ENCODE peak calls at places on chromosomes 6 and 20, in five cellular contexts. One of them, this sample, is unnamed.
A peak's percentile ranks its signal among the peaks of the same experiment; 100 is the strongest.

GRCh38 chr6:8054276-8054675 is 9.9 kb downstream of the BLOC1S5 start:
- DNase-seq in H4: no peak
- DNase-seq in T-helper 1 cell: no peak
- DNase-seq in fibroblast of pulmonary artery: peak; percentile 28
- DNase-seq in foreskin fibroblast: peak; percentile 49
- DNase-seq in this sample: no peak

GRCh38 chr6:125910518-125910917 is 46.1 kb upstream of the HINT3 start:
- DNase-seq in H4: no peak
- DNase-seq in T-helper 1 cell: no peak
- DNase-seq in fibroblast of pulmonary artery: peak; percentile 52
- DNase-seq in foreskin fibroblast: peak; percentile 75
- DNase-seq in this sample: no peak

GRCh38 chr6:30955367-30956042 is 14.7 kb downstream of the MUCL3 start:
- DNase-seq in H4: no peak
- DNase-seq in T-helper 1 cell: peak; percentile 62
- DNase-seq in fibroblast of pulmonary artery: peak; percentile 25
- DNase-seq in foreskin fibroblast: peak; percentile 71
- DNase-seq in this sample: peak; percentile 72

GRCh38 chr20:33995053-33995816 is 1.5 kb downstream of the RALY start:
- DNase-seq in H4: no peak
- DNase-seq in T-helper 1 cell: no peak
- DNase-seq in fibroblast of pulmonary artery: peak; percentile 30
- DNase-seq in foreskin fibroblast: peak; percentile 24
- DNase-seq in this sample: no peak

GRCh38 chr20:11496382-11496781 is 421.3 kb upstream of the BTBD3 start:
- DNase-seq in H4: no peak
- DNase-seq in T-helper 1 cell: no peak
- DNase-seq in fibroblast of pulmonary artery: no peak
- DNase-seq in foreskin fibroblast: no peak
- DNase-seq in this sample: no peak

GRCh38 chr6:7727951-7728854 is 2.3 kb downstream of the BMP6 start:
- DNase-seq in H4: no peak
- DNase-seq in T-helper 1 cell: no peak
- DNase-seq in fibroblast of pulmonary artery: peak; percentile 56
- DNase-seq in foreskin fibroblast: peak; percentile 49
- DNase-seq in this sample: no peak

GRCh38 chr20:50246367-50247195 is 56.0 kb downstream of the CEBPB start:
- DNase-seq in H4: no peak
- DNase-seq in T-helper 1 cell: no peak
- DNase-seq in fibroblast of pulmonary artery: no peak
- DNase-seq in foreskin fibroblast: no peak
- DNase-seq in this sample: no peak

GRCh38 chr6:17012421-17013225 is 89.2 kb upstream of the STMND1 start:
- DNase-seq in H4: no peak
- DNase-seq in T-helper 1 cell: no peak
- DNase-seq in fibroblast of pulmonary artery: peak; percentile 75
- DNase-seq in foreskin fibroblast: peak; percentile 82
- DNase-seq in this sample: no peak

GRCh38 chr6:27894839-27895762 is 17.1 kb downstream of the OR2B2 start:
- DNase-seq in H4: peak; percentile 86
- DNase-seq in T-helper 1 cell: peak; percentile 51
- DNase-seq in fibroblast of pulmonary artery: peak; percentile 92
- DNase-seq in foreskin fibroblast: peak; percentile 89
- DNase-seq in this sample: peak; percentile 81

GRCh38 chr6:113732384-113732966 is 124.7 kb upstream of the MARCKS start:
- DNase-seq in H4: no peak
- DNase-seq in T-helper 1 cell: no peak
- DNase-seq in fibroblast of pulmonary artery: peak; percentile 78
- DNase-seq in foreskin fibroblast: peak; percentile 50
- DNase-seq in this sample: no peak

GRCh38 chr6:12419626-12420272 is 129.6 kb downstream of the EDN1 start:
- DNase-seq in H4: no peak
- DNase-seq in T-helper 1 cell: no peak
- DNase-seq in fibroblast of pulmonary artery: no peak
- DNase-seq in foreskin fibroblast: no peak
- DNase-seq in this sample: no peak

GRCh38 chr6:159665868-159666635 is 27.0 kb downstream of the SOD2 start:
- DNase-seq in H4: peak; percentile 16
- DNase-seq in T-helper 1 cell: no peak
- DNase-seq in fibroblast of pulmonary artery: no peak
- DNase-seq in foreskin fibroblast: no peak
- DNase-seq in this sample: no peak

GRCh38 chr6:32973144-32973854 is 4.9 kb downstream of the BRD2 start:
- DNase-seq in H4: peak; percentile 22
- DNase-seq in T-helper 1 cell: peak; percentile 61
- DNase-seq in fibroblast of pulmonary artery: peak; percentile 42
- DNase-seq in foreskin fibroblast: peak; percentile 57
- DNase-seq in this sample: peak; percentile 79

GRCh38 chr6:14711056-14711703 is 534.7 kb upstream of the JARID2 start:
- DNase-seq in H4: peak; percentile 51
- DNase-seq in T-helper 1 cell: no peak
- DNase-seq in fibroblast of pulmonary artery: peak; percentile 93
- DNase-seq in foreskin fibroblast: peak; percentile 93
- DNase-seq in this sample: peak; percentile 38

GRCh38 chr20:43528258-43528875 is 20.9 kb downstream of the L3MBTL1 start:
- DNase-seq in H4: no peak
- DNase-seq in T-helper 1 cell: no peak
- DNase-seq in fibroblast of pulmonary artery: no peak
- DNase-seq in foreskin fibroblast: no peak
- DNase-seq in this sample: no peak

GRCh38 chr20:63394069-63394468 is 32.9 kb upstream of the CHRNA4 start:
- DNase-seq in H4: no peak
- DNase-seq in T-helper 1 cell: no peak
- DNase-seq in fibroblast of pulmonary artery: peak; percentile 2
- DNase-seq in foreskin fibroblast: peak; percentile 24
- DNase-seq in this sample: no peak

This sample was measured in naive thymus-derived CD8-positive, alpha-beta T cell.